ENCODE peak calls at places on chromosomes 11 and 22, in six cellular contexts. M, S, H, A, V and D are unnamed samples.

GRCh38 chr22:30290679-30291333 is 1.5 kb upstream of the CASTOR1 start:
- DNase-seq in H (no peak), M (peak), V (no peak), S (peak), A (no peak), D (peak)

GRCh38 chr11:101436511-101437142 is 147.2 kb downstream of the TRPC6 start:
- DNase-seq in S (peak), V (no peak), A (no peak), H (no peak), M (peak), D (peak)

GRCh38 chr11:113554531-113554930 is 79.3 kb upstream of the DRD2 start:
- DNase-seq in V (no peak), S (no peak), M (peak), A (no peak), H (no peak), D (no peak)

GRCh38 chr11:75355051-75355450 is 3.6 kb upstream of the ARRB1 start:
- DNase-seq in M (no peak), V (no peak), A (no peak), S (no peak), H (no peak), D (no peak)

GRCh38 chr11:111982019-111982464 is 43.2 kb upstream of the DLAT start:
- DNase-seq in V (no peak), H (peak), S (peak), A (peak), M (peak), D (peak)

GRCh38 chr11:80163011-80163410 is 722.2 kb upstream of the TENM4 start:
- DNase-seq in A (no peak), M (no peak), V (no peak), S (no peak), H (no peak), D (peak)

GRCh38 chr11:28730336-28730735 is 622.1 kb downstream of the METTL15 start:
- DNase-seq in M (no peak), S (no peak), H (no peak), A (no peak), V (no peak), D (peak)

GRCh38 chr11:9150501-9150900 is 59.1 kb upstream of the SCUBE2 start:
- DNase-seq in H (no peak), A (no peak), V (no peak), M (no peak), S (no peak), D (peak)

GRCh38 chr11:64233913-64234839 is at the start of gene VEGFB:
- DNase-seq in M (peak), V (peak), H (peak), S (peak), A (no peak), D (no peak)

GRCh38 chr11:22466809-22467208 is 128.6 kb downstream of the SLC17A6 start:
- DNase-seq in M (no peak), V (no peak), A (no peak), H (no peak), S (no peak), D (peak)

GRCh38 chr11:19026862-19027261 is 33.7 kb downstream of the MRGPRX2 start:
- DNase-seq in V (no peak), M (no peak), A (no peak), H (no peak), S (no peak), D (no peak)

GRCh38 chr11:77093056-77093891 is 9.4 kb upstream of the OMP start:
- DNase-seq in A (no peak), H (no peak), V (no peak), S (peak), M (no peak), D (no peak)

GRCh38 chr22:19674129-19674928 is 40.0 kb upstream of the SEPTIN5 start:
- DNase-seq in A (no peak), V (no peak), M (no peak), S (peak), H (no peak), D (no peak)

GRCh38 chr11:58006940-58007339 is 16.7 kb upstream of the OR9Q1 start:
- DNase-seq in H (no peak), V (no peak), S (no peak), A (no peak), M (no peak), D (peak)

GRCh38 chr11:15199693-15200092 is 85.0 kb downstream of the INSC start:
- DNase-seq in S (no peak), A (no peak), M (no peak), H (no peak), V (no peak), D (peak)

GRCh38 chr11:115159122-115159665 is 345.0 kb downstream of the CADM1 start:
- DNase-seq in A (no peak), H (peak), S (no peak), M (peak), V (no peak), D (no peak)

GRCh38 chr22:26975865-26976264 is 318.5 kb downstream of the MIAT start:
- DNase-seq in A (no peak), H (no peak), V (no peak), M (no peak), S (no peak), D (no peak)

GRCh38 chr11:72781313-72782080 is 12.3 kb downstream of the STARD10 start:
- DNase-seq in H (peak), V (peak), M (no peak), A (no peak), S (peak), D (no peak)

GRCh38 chr22:20272174-20272573 is 4.1 kb upstream of the RTN4R start:
- DNase-seq in S (no peak), M (no peak), V (no peak), H (no peak), A (no peak), D (no peak)

GRCh38 chr11:108584973-108585372 is 8.6 kb downstream of the EXPH5 start:
- DNase-seq in V (no peak), H (no peak), A (no peak), M (no peak), S (no peak), D (no peak)

GRCh38 chr11:59394186-59394585 is 32.0 kb downstream of the OR5A2 start:
- DNase-seq in A (no peak), M (no peak), V (no peak), S (no peak), H (no peak), D (no peak)

GRCh38 chr11:117143390-117143789 is 697 bp upstream of the PAFAH1B2 start:
- DNase-seq in V (no peak), S (no peak), M (peak), A (no peak), H (peak), D (peak)

GRCh38 chr11:102614485-102614884 is 10.6 kb downstream of the MMP20 start:
- DNase-seq in H (no peak), M (peak), A (no peak), V (no peak), S (no peak), D (no peak)

GRCh38 chr11:134062255-134063030 is 6.4 kb upstream of the JAM3 start:
- DNase-seq in M (no peak), A (no peak), V (no peak), S (no peak), H (no peak), D (no peak)

GRCh38 chr11:35588627-35589026 is 29.6 kb upstream of the FJX1 start:
- DNase-seq in V (no peak), M (no peak), S (no peak), H (no peak), A (no peak), D (peak)

GRCh38 chr11:129425214-129425613 is 49.6 kb downstream of the BARX2 start:
- DNase-seq in A (no peak), V (no peak), S (no peak), H (no peak), M (no peak), D (no peak)

GRCh38 chr11:9214765-9215164 is 50.4 kb downstream of the DENND5A start:
- DNase-seq in A (no peak), V (no peak), S (no peak), H (no peak), M (no peak), D (peak)

GRCh38 chr11:87892291-87892690 is 283.0 kb downstream of the RAB38 start:
- DNase-seq in S (no peak), M (no peak), H (no peak), A (no peak), V (no peak), D (no peak)

GRCh38 chr22:39428597-39429071 is 28.2 kb upstream of the MGAT3 start:
- DNase-seq in V (no peak), S (no peak), H (no peak), M (no peak), A (no peak), D (no peak)

GRCh38 chr11:67372232-67372992 is 986 bp downstream of the CLCF1 start:
- DNase-seq in V (no peak), H (no peak), S (no peak), A (no peak), M (no peak), D (no peak)

GRCh38 chr11:75673977-75674582 is 5.2 kb upstream of the MAP6 start:
- DNase-seq in M (peak), H (no peak), V (no peak), S (peak), A (no peak), D (peak)

GRCh38 chr11:93655581-93656255 is 5.8 kb upstream of the CEP295 start:
- DNase-seq in V (no peak), M (no peak), S (no peak), A (no peak), H (no peak), D (no peak)

GRCh38 chr11:58567889-58568512 is 7.7 kb downstream of the LPXN start:
- DNase-seq in M (peak), V (peak), H (peak), S (peak), A (no peak), D (peak)

GRCh38 chr11:126267650-126268049 is 1.0 kb downstream of the SRPRA start:
- DNase-seq in V (no peak), M (no peak), A (no peak), S (no peak), H (no peak), D (no peak)

GRCh38 chr11:121762820-121763219 is 310.1 kb upstream of the SORL1-AS1 start:
- DNase-seq in H (no peak), V (no peak), S (peak), A (no peak), M (no peak), D (peak)

GRCh38 chr11:2142300-2142759 is 3.1 kb upstream of the IGF2 start:
- DNase-seq in M (no peak), H (no peak), A (no peak), V (no peak), S (no peak), D (peak)

GRCh38 chr22:44188316-44188715 is 7.6 kb downstream of the PARVG start:
- DNase-seq in A (no peak), H (peak), V (no peak), S (no peak), M (no peak), D (no peak)

GRCh38 chr11:120766318-120766717 is 254.8 kb downstream of the GRIK4 start:
- DNase-seq in H (no peak), S (no peak), M (no peak), V (no peak), A (no peak), D (no peak)